ENCODE peak calls at places on chromosomes 6 and 20, in six cellular contexts. X, T, Q, G, P and O are unnamed samples.

GRCh38 chr6:38552136-38552535 is 87.6 kb downstream of the BTBD9 start:
- DNase-seq in X (no peak), T (no peak), Q (no peak), G (no peak), P (no peak), O (no peak)

GRCh38 chr20:20594171-20594530 is 118.3 kb downstream of the RALGAPA2 start:
- DNase-seq in X (no peak), T (no peak), Q (no peak), G (peak), P (no peak), O (peak)

GRCh38 chr6:113978084-113978675 is 7.2 kb upstream of the HDAC2 start:
- DNase-seq in X (no peak), T (no peak), Q (no peak), G (no peak), P (no peak), O (no peak)

GRCh38 chr6:43445576-43445975 is 9.8 kb downstream of the DLK2 start:
- DNase-seq in X (no peak), T (no peak), Q (no peak), G (no peak), P (no peak), O (no peak)

GRCh38 chr20:8457978-8458377 is 325.9 kb downstream of the PLCB1 start:
- DNase-seq in X (no peak), T (no peak), Q (no peak), G (no peak), P (no peak), O (no peak)

GRCh38 chr6:16572943-16573342 is 188.3 kb downstream of the ATXN1 start:
- DNase-seq in X (no peak), T (no peak), Q (no peak), G (no peak), P (no peak), O (no peak)

GRCh38 chr6:151393410-151393809 is 2.1 kb upstream of the ZBTB2 start:
- DNase-seq in X (no peak), T (no peak), Q (no peak), G (no peak), P (no peak), O (no peak)

GRCh38 chr20:37425103-37425625 is 79.2 kb downstream of the SRC start:
- DNase-seq in X (no peak), T (no peak), Q (no peak), G (no peak), P (no peak), O (no peak)

GRCh38 chr6:113281014-113281810 is 575.9 kb upstream of the MARCKS start:
- DNase-seq in X (no peak), T (no peak), Q (no peak), G (peak), P (no peak), O (peak)

GRCh38 chr6:131954775-131955107 is 3.6 kb upstream of the CCN2 start:
- DNase-seq in X (peak), T (peak), Q (peak), G (peak), P (peak), O (peak)

GRCh38 chr20:772806-773205 is 4.5 kb upstream of the SLC52A3 start:
- DNase-seq in X (no peak), T (no peak), Q (no peak), G (no peak), P (no peak), O (no peak)

GRCh38 chr6:8481727-8482126 is 46.4 kb upstream of the SLC35B3 start:
- DNase-seq in X (no peak), T (no peak), Q (no peak), G (peak), P (no peak), O (peak)

GRCh38 chr6:17984822-17985660 is 2.4 kb downstream of the KIF13A start:
- DNase-seq in X (no peak), T (no peak), Q (no peak), G (peak), P (no peak), O (no peak)
- H3K4me3 ChIP-seq in X (peak), T (peak), Q (peak), G (peak), P (peak), O (peak)

GRCh38 chr6:41636803-41637178 is 1.5 kb upstream of the MDFI start:
- DNase-seq in X (no peak), T (peak), Q (no peak), G (peak), P (no peak), O (no peak)
- H3K4me3 ChIP-seq in X (peak), T (peak), Q (no peak), G (no peak), P (peak), O (no peak)

DNA sequence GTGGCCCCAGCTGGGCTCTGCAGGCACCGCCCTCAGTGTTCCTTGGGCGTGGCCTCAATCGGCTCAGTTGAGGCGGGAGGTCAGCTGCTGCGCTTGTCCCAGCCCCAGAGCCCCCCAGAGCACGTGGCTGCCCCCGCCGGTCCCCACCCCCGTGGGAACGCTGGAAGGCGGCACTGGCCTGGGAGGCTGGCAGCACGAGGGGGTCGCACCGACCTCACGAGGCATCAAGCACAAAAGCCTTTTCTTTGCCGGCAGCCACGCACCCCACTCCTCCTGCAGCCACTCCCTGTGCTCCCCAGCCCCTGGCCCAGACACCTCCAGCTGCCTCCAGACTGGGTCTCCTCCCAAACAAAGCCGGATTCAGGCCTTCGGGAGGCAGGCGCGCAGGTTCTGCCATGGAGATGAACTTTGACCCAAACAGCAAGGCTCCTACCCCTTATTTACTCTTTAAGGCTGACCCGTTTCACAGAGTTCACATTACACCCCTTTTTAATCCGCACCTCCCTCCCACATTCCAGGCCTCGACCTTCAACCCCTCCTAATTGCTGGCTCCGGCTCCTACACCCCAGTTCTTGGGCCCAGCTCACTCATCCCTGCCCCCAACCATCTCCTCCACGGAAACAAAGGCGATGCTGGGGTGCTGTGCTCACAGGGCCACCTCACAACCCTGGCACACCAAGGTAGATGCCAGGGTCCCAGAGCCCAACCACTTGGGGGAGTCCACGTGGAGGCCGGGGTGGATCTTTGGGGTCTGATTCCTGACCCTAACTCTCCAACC is 111.7 kb downstream of the NOL4L start:
- DNase-seq in X (no peak), T (no peak), Q (no peak), G (no peak), P (no peak), O (no peak)
- H3K4me3 ChIP-seq in X (peak), T (peak), Q (peak), G (no peak), P (peak), O (no peak)

DNA sequence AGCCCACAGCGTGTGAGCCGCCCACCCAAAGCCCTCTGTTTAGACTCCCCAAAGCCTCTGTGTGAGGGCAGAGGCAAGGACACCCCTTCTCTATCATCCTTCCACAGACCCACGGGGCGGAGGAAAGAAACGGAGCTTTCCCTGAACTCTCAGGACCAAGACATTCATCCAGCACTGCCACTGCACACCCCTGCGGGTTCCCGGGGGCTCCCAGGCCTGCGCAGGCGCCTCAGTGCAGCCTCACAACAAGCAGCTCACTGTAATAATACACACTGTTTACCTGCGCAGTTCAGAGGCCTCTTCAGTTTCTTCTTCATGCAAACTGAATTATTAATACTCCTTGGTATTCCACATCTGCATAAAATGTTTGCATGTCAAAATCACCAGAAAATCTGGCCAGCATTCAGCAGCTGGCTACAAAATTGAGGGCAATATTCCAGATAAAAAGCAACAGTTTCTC is 45.6 kb downstream of the NINL start:
- DNase-seq in X (no peak), T (no peak), Q (no peak), G (peak), P (no peak), O (peak)
- H3K4me3 ChIP-seq in X (peak), T (peak), Q (peak), G (peak), P (peak), O (peak)

DNA sequence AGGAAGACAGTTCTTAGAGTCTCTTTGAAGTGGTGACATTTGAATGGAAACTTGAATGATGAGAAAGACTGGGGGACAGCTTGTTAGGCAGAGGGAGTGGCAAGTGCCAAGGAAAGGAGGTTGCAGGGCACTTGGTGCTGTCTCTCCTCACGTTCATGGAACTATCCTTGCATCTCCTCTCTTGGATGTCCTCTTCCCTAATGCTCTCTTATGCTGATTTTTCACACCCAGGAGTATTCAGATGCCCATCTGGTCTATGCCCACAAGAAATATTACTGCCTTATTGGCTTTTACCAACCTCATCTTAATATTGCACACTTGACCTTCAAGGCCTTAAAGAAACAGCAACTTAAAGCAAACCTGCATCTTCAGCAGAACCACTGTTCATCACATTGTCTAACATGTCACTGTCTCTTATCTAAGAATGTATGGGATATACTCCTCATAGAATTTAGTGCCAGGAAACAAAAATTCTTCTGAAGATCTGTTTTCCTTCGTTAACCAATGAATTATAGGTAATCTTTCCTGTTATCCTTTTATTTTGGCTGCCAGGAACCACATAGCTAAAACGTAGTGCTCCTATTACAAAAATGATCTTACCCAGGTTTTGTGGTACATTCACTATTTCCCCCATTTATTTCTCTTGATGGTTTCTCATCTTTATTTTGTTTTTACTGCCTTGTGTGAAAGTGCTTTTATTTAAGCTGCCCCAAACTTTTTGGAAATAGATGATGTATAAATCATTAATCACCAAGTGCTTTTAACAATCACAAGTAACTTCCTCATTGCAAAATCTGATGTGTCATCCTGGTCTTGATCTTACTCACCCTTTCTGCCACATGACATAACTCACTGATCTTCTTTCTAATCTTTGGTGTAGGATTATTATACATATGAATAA is 12.8 kb downstream of the RGS17 start:
- DNase-seq in X (no peak), T (no peak), Q (peak), G (peak), P (no peak), O (peak)
- H3K4me3 ChIP-seq in X (no peak), T (no peak), Q (no peak), G (no peak), P (no peak), O (no peak)

GRCh38 chr20:47318027-47318595 is 38.4 kb downstream of the ZMYND8 start:
- DNase-seq in X (peak), T (no peak), Q (no peak), G (peak), P (peak), O (peak)
- H3K4me3 ChIP-seq in X (peak), T (peak), Q (peak), G (peak), P (no peak), O (peak)